ENCODE peak calls at places on chromosomes 6 and 20, in ten cellular contexts. One of them, this sample, is unnamed.

GRCh38 chr20:45867811-45868176 is 10.4 kb downstream of the ZSWIM3 start:
- DNase-seq in H7: no peak
- DNase-seq in stomach: no peak
- DNase-seq in NCI-H2227 treated with DMSO at 0.1 percent for 48 hours: no peak
- DNase-seq in cardiac muscle cell: no peak
- DNase-seq in COR-L47: no peak
- DNase-seq in SW 1271: peak; percentile 63
- DNase-seq in ovary: no peak
- DNase-seq in activated CD8-positive, alpha-beta T cell treated with anti-CD3 and anti-CD28 coated beads, Interleukin-2, amount 10 ng/mL, durations not matched to agents 7 days and 5 days: no peak
- DNase-seq in BE2C: no peak
- DNase-seq in this sample: no peak

GRCh38 chr20:61304750-61305149 is 52.7 kb downstream of the CDH4 start:
- DNase-seq in COR-L47: no peak
- DNase-seq in ovary: no peak
- DNase-seq in stomach: no peak
- DNase-seq in activated CD8-positive, alpha-beta T cell treated with anti-CD3 and anti-CD28 coated beads, Interleukin-2, amount 10 ng/mL, durations not matched to agents 7 days and 5 days: no peak
- DNase-seq in SW 1271: no peak
- DNase-seq in NCI-H2227 treated with DMSO at 0.1 percent for 48 hours: no peak
- DNase-seq in H7: no peak
- DNase-seq in cardiac muscle cell: no peak
- DNase-seq in BE2C: no peak
- DNase-seq in this sample: no peak

GRCh38 chr20:18024606-18025127 is 33.0 kb downstream of the OVOL2 start:
- DNase-seq in activated CD8-positive, alpha-beta T cell treated with anti-CD3 and anti-CD28 coated beads, Interleukin-2, amount 10 ng/mL, durations not matched to agents 7 days and 5 days: no peak
- DNase-seq in cardiac muscle cell: no peak
- DNase-seq in COR-L47: no peak
- DNase-seq in BE2C: no peak
- DNase-seq in NCI-H2227 treated with DMSO at 0.1 percent for 48 hours: no peak
- DNase-seq in stomach: no peak
- DNase-seq in ovary: no peak
- DNase-seq in SW 1271: no peak
- DNase-seq in H7: no peak
- DNase-seq in this sample: no peak

GRCh38 chr20:62818592-62819493 is 2.0 kb downstream of the COL9A3 start:
- DNase-seq in cardiac muscle cell: peak; percentile 57
- DNase-seq in activated CD8-positive, alpha-beta T cell treated with anti-CD3 and anti-CD28 coated beads, Interleukin-2, amount 10 ng/mL, durations not matched to agents 7 days and 5 days: no peak
- DNase-seq in COR-L47: peak; percentile 79
- DNase-seq in stomach: peak; percentile 81
- DNase-seq in ovary: peak; percentile 63
- DNase-seq in H7: peak; percentile 82
- DNase-seq in NCI-H2227 treated with DMSO at 0.1 percent for 48 hours: no peak
- DNase-seq in SW 1271: no peak
- DNase-seq in BE2C: peak; percentile 94
- DNase-seq in this sample: no peak

GRCh38 chr20:8299921-8300320 is 167.9 kb downstream of the PLCB1 start:
- DNase-seq in stomach: no peak
- DNase-seq in activated CD8-positive, alpha-beta T cell treated with anti-CD3 and anti-CD28 coated beads, Interleukin-2, amount 10 ng/mL, durations not matched to agents 7 days and 5 days: no peak
- DNase-seq in BE2C: no peak
- DNase-seq in COR-L47: no peak
- DNase-seq in NCI-H2227 treated with DMSO at 0.1 percent for 48 hours: no peak
- DNase-seq in ovary: no peak
- DNase-seq in cardiac muscle cell: no peak
- DNase-seq in H7: no peak
- DNase-seq in SW 1271: no peak
- DNase-seq in this sample: no peak

GRCh38 chr6:37653933-37654565 is 43.6 kb downstream of the MDGA1 start:
- DNase-seq in NCI-H2227 treated with DMSO at 0.1 percent for 48 hours: no peak
- DNase-seq in SW 1271: no peak
- DNase-seq in H7: peak; percentile 85
- DNase-seq in ovary: no peak
- DNase-seq in stomach: peak; percentile 35
- DNase-seq in BE2C: peak; percentile 58
- DNase-seq in COR-L47: no peak
- DNase-seq in cardiac muscle cell: no peak
- DNase-seq in activated CD8-positive, alpha-beta T cell treated with anti-CD3 and anti-CD28 coated beads, Interleukin-2, amount 10 ng/mL, durations not matched to agents 7 days and 5 days: peak; percentile 75
- DNase-seq in this sample: no peak

GRCh38 chr6:51028271-51028670 is 209.6 kb downstream of the TFAP2B start:
- DNase-seq in ovary: no peak
- DNase-seq in cardiac muscle cell: no peak
- DNase-seq in stomach: no peak
- DNase-seq in BE2C: no peak
- DNase-seq in H7: no peak
- DNase-seq in activated CD8-positive, alpha-beta T cell treated with anti-CD3 and anti-CD28 coated beads, Interleukin-2, amount 10 ng/mL, durations not matched to agents 7 days and 5 days: no peak
- DNase-seq in COR-L47: no peak
- DNase-seq in NCI-H2227 treated with DMSO at 0.1 percent for 48 hours: no peak
- DNase-seq in SW 1271: no peak
- DNase-seq in this sample: no peak

GRCh38 chr6:13761361-13762036 is 49.9 kb upstream of the RANBP9 start:
- DNase-seq in COR-L47: no peak
- DNase-seq in activated CD8-positive, alpha-beta T cell treated with anti-CD3 and anti-CD28 coated beads, Interleukin-2, amount 10 ng/mL, durations not matched to agents 7 days and 5 days: no peak
- DNase-seq in SW 1271: no peak
- DNase-seq in H7: no peak
- DNase-seq in cardiac muscle cell: no peak
- DNase-seq in BE2C: no peak
- DNase-seq in NCI-H2227 treated with DMSO at 0.1 percent for 48 hours: no peak
- DNase-seq in stomach: no peak
- DNase-seq in ovary: no peak
- DNase-seq in this sample: no peak

GRCh38 chr6:139369568-139370046 is 4.8 kb downstream of the CITED2 start:
- DNase-seq in BE2C: no peak
- DNase-seq in ovary: peak; percentile 44
- DNase-seq in NCI-H2227 treated with DMSO at 0.1 percent for 48 hours: peak; percentile 36
- DNase-seq in SW 1271: peak; percentile 67
- DNase-seq in stomach: no peak
- DNase-seq in H7: no peak
- DNase-seq in cardiac muscle cell: peak; percentile 77
- DNase-seq in COR-L47: no peak
- DNase-seq in activated CD8-positive, alpha-beta T cell treated with anti-CD3 and anti-CD28 coated beads, Interleukin-2, amount 10 ng/mL, durations not matched to agents 7 days and 5 days: no peak
- DNase-seq in this sample: no peak

GRCh38 chr6:166520905-166521834 is 65.3 kb downstream of the RAMACL start:
- DNase-seq in COR-L47: no peak
- DNase-seq in stomach: no peak
- DNase-seq in H7: no peak
- DNase-seq in NCI-H2227 treated with DMSO at 0.1 percent for 48 hours: no peak
- DNase-seq in ovary: no peak
- DNase-seq in SW 1271: no peak
- DNase-seq in activated CD8-positive, alpha-beta T cell treated with anti-CD3 and anti-CD28 coated beads, Interleukin-2, amount 10 ng/mL, durations not matched to agents 7 days and 5 days: no peak
- DNase-seq in cardiac muscle cell: no peak
- DNase-seq in BE2C: no peak
- DNase-seq in this sample: no peak

GRCh38 chr20:21705466-21706344 is at the start of gene PAX1:
- DNase-seq in activated CD8-positive, alpha-beta T cell treated with anti-CD3 and anti-CD28 coated beads, Interleukin-2, amount 10 ng/mL, durations not matched to agents 7 days and 5 days: no peak
- DNase-seq in BE2C: no peak
- DNase-seq in COR-L47: peak; percentile 38
- DNase-seq in H7: peak; percentile 83
- DNase-seq in stomach: no peak
- DNase-seq in SW 1271: no peak
- DNase-seq in NCI-H2227 treated with DMSO at 0.1 percent for 48 hours: no peak
- DNase-seq in ovary: no peak
- DNase-seq in cardiac muscle cell: peak; percentile 74
- DNase-seq in this sample: no peak